ENCODE peak calls at places on chromosomes 3 and 15, in five cellular contexts. X, B, C, H and K are unnamed samples.
A peak's percentile ranks its signal among the peaks of the same experiment; 100 is the strongest.

GRCh38 chr15:36884404-36885335 is 215.7 kb downstream of the MEIS2 start:
- DNase-seq in X (peak; percentile 17), B (no peak), C (no peak), H (no peak), K (no peak)

GRCh38 chr3:135214400-135214799 is 419.3 kb downstream of the EPHB1 start:
- DNase-seq in X (no peak), B (no peak), C (no peak), H (no peak), K (no peak)

GRCh38 chr3:184531580-184532290 is 29.9 kb upstream of the EPHB3 start:
- DNase-seq in X (no peak), B (no peak), C (no peak), H (no peak), K (peak; percentile 19)

GRCh38 chr3:135125171-135125801 is 330.2 kb downstream of the EPHB1 start:
- DNase-seq in X (peak; percentile 63), B (peak; percentile 4), C (peak; percentile 56), H (no peak), K (peak; percentile 63)

GRCh38 chr3:112128843-112129727 is 4.0 kb downstream of the GCSAM start:
- DNase-seq in X (no peak), B (peak; percentile 59), C (peak; percentile 94), H (no peak), K (peak; percentile 90)

GRCh38 chr15:77907824-77908751 is 169.4 kb downstream of the TBC1D2B start:
- DNase-seq in X (no peak), B (peak; percentile 72), C (peak; percentile 14), H (no peak), K (peak; percentile 74)

GRCh38 chr3:139111392-139112229 is 66.9 kb upstream of the PRR23C start:
- DNase-seq in X (peak; percentile 51), B (peak; percentile 54), C (peak; percentile 62), H (peak; percentile 10), K (peak; percentile 73)

GRCh38 chr15:65264877-65265430 is 21.7 kb downstream of the PARP16 start:
- DNase-seq in X (no peak), B (peak; percentile 87), C (no peak), H (no peak), K (no peak)

GRCh38 chr3:107745354-107745753 is 222.6 kb downstream of the BBX start:
- DNase-seq in X (no peak), B (no peak), C (no peak), H (no peak), K (no peak)

GRCh38 chr3:128273841-128274573 is 120.7 kb downstream of the EEFSEC start:
- DNase-seq in X (no peak), B (no peak), C (no peak), H (no peak), K (no peak)

GRCh38 chr15:89066280-89066679 is 22.0 kb upstream of the ABHD2 start:
- DNase-seq in X (no peak), B (no peak), C (no peak), H (no peak), K (no peak)

GRCh38 chr3:160641675-160642330 is 35.2 kb upstream of the ARL14 start:
- DNase-seq in X (no peak), B (no peak), C (no peak), H (no peak), K (no peak)

GRCh38 chr3:150737874-150738679 is 24.9 kb downstream of the SIAH2 start:
- DNase-seq in X (no peak), B (peak; percentile 71), C (peak; percentile 95), H (no peak), K (peak; percentile 93)

GRCh38 chr3:195774917-195775316 is 36.8 kb downstream of the MUC4 start:
- DNase-seq in X (peak; percentile 18), B (no peak), C (peak; percentile 63), H (peak; percentile 21), K (peak; percentile 73)

GRCh38 chr3:58237940-58238681 is 519 bp downstream of the ABHD6 start:
- DNase-seq in X (peak; percentile 29), B (peak; percentile 21), C (peak; percentile 49), H (no peak), K (peak; percentile 28)

GRCh38 chr3:46674031-46674592 is 19.4 kb downstream of the ALS2CL start:
- DNase-seq in X (no peak), B (no peak), C (peak; percentile 40), H (no peak), K (no peak)

GRCh38 chr15:70358011-70358819 is 260.5 kb upstream of the TLE3 start:
- DNase-seq in X (no peak), B (no peak), C (no peak), H (no peak), K (no peak)

GRCh38 chr3:71468311-71469130 is 115.0 kb downstream of the FOXP1 start:
- DNase-seq in X (no peak), B (no peak), C (peak; percentile 38), H (peak; percentile 9), K (no peak)

GRCh38 chr3:111764645-111765091 is 94.4 kb upstream of the PHLDB2 start:
- DNase-seq in X (no peak), B (peak; percentile 70), C (no peak), H (no peak), K (peak; percentile 4)

GRCh38 chr3:41267975-41268640 is 68.8 kb downstream of the CTNNB1 start:
- DNase-seq in X (no peak), B (peak; percentile 85), C (peak; percentile 33), H (no peak), K (peak; percentile 29)
- H2AK5ac ChIP-seq in X (no peak overlapping the region), B (peak overlapping the region; percentile 69), C (no peak overlapping the region), H (no peak overlapping the region), K (no peak overlapping the region)

GRCh38 chr3:16182612-16183011 is 8.1 kb downstream of the GALNT15 start:
- DNase-seq in X (no peak), B (no peak), C (no peak), H (no peak), K (no peak)
- H2BK120ac ChIP-seq in X (no peak overlapping the region), B (no peak overlapping the region), C (no peak overlapping the region), H (no peak overlapping the region), K (no peak overlapping the region)

DNA sequence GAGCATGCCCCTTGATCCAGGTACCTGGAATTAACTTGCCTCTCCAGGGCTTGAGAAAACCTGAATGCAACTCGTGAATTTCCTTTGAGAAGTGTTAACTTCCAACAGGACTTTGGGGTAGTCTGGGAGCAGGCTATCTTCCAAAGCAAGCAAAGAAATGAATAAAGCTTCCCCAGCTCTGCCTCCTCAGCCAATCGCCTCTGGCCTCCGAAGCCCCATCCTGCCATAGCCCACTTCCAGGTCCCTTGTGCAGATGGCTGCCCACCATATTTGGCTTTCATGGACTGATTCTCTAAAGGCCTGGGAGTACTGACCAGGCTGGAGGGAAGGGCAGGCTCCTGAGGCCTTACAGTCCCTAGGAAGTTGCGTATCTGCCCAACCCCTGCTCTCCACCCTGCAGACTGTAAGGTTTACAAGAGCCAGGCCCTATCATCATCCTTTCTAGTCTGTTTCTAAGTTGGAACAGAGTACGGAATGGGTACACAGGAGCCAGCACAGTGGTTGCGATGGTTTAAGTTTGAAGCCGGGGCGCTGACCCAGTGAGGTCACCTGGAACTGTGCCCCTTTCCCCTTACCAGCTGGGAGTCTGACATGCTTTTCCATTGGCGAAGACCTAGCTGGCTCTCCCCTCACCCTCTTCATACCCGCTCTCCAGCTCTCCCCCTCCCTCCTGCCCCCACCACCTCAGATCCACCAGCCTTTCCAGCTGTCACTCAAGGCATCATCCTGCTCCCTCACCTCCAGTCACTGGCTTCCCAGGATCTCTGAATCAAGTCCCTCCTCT is 1.1 kb upstream of the PML start:
- DNase-seq in X (no peak), B (no peak), C (no peak), H (no peak), K (no peak)
- H2AK5ac ChIP-seq in X (no peak overlapping the region), B (peak overlapping the region; percentile 88), C (no peak overlapping the region), H (no peak overlapping the region), K (no peak overlapping the region)

GRCh38 chr3:63976166-63976861 is 47.0 kb downstream of the PSMD6 start:
- DNase-seq in X (no peak), B (peak; percentile 94), C (no peak), H (no peak), K (peak; percentile 57)

GRCh38 chr3:63977893-63978292 is 45.4 kb downstream of the PSMD6 start:
- DNase-seq in X (no peak), B (no peak), C (no peak), H (no peak), K (no peak)

GRCh38 chr3:63974451-63974850 is 48.8 kb downstream of the PSMD6 start:
- DNase-seq in X (no peak), B (no peak), C (no peak), H (no peak), K (no peak)

GRCh38 chr3:63976862-63977180 is 46.5 kb downstream of the PSMD6 start:
- DNase-seq in X (no peak), B (no peak), C (no peak), H (no peak), K (no peak)

DNA sequence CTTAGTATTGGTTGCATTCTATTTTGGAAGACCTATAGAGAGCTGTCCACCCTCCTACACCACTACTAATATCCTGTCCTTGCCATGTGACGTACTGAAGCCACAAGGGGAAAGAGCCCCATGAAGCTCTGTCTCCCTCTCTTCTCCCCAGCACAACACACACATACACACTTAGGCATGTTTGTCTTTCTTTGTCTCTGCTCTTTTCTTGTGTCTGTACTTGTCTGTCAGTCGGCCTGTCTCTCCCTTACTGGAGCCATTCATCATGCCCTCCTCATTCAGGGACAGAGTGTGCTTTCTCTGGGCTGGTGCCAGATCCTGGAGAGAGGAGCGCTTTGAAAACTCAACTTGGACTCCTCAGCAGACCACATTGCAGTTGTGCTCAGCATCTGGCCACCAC is 47.6 kb downstream of the PSMD6 start:
- DNase-seq in X (no peak), B (peak; percentile 61), C (no peak), H (no peak), K (no peak)
- H2BK120ac ChIP-seq in X (no peak overlapping the region), B (no peak overlapping the region), C (no peak overlapping the region), H (no peak overlapping the region), K (no peak overlapping the region)

GRCh38 chr15:74045636-74046274 is 36.6 kb downstream of the GOLGA6A start:
- DNase-seq in X (no peak), B (no peak), C (no peak), H (no peak), K (no peak)
- H2AK5ac ChIP-seq in X (no peak overlapping the region), B (peak overlapping the region; percentile 23), C (no peak overlapping the region), H (no peak overlapping the region), K (no peak overlapping the region)

GRCh38 chr15:81239190-81239589 is 42.5 kb downstream of the IL16 start:
- DNase-seq in X (no peak), B (no peak), C (no peak), H (no peak), K (no peak)

GRCh38 chr15:81235276-81235675 is 38.6 kb downstream of the IL16 start:
- DNase-seq in X (no peak), B (no peak), C (no peak), H (no peak), K (no peak)

DNA sequence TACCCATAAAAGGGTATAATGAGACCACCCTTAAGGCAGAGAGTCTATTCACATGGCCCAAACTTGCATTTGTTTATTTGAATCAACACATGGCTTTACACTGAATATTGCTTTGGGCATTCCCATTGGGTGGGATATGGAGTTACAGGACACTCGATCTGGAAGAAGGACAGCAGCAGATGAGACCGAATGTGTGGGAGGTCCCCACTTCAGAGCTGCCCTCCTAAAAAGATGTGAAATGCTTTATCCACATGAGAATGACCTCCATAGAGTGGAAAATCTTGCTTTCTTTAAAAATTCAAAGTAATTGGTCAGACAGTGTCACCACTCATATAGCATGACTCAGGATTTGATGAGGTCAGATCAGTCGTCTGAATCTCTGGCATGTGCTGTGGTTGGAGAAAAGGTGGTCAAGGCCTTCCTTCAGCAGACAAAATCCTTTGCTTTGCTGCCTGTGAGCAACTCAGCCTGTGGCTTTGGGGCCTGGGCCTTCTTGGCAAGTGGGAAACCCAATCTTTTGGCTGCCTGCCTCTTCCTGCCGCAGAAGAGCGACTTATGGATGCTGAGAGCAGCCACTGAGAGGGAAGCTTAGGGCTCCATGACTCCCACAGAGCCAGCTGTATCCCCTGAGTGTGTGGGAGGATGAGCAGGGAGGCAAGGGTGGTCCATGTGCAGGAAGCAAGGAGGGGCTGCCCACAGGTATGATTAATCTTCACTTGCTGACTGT is 39.3 kb downstream of the IL16 start:
- DNase-seq in X (no peak), B (no peak), C (peak; percentile 10), H (no peak), K (peak; percentile 7)
- H2BK120ac ChIP-seq in X (no peak overlapping the region), B (no peak overlapping the region), C (no peak overlapping the region), H (no peak overlapping the region), K (no peak overlapping the region)

GRCh38 chr15:48855501-48856440 is 22.2 kb upstream of the EID1 start:
- DNase-seq in X (no peak), B (peak; percentile 60), C (peak; percentile 63), H (no peak), K (peak; percentile 77)
- H2AK5ac ChIP-seq in X (no peak overlapping the region), B (peak overlapping the region; percentile 64), C (no peak overlapping the region), H (no peak overlapping the region), K (no peak overlapping the region)